ENCODE peak calls at places on chromosome 22, in five cellular contexts. I, P, N, E and H are unnamed samples.
A peak's percentile ranks its signal among the peaks of the same experiment; 100 is the strongest.

GRCh38 chr22:43273902-43274484 is 69.2 kb downstream of the SCUBE1 start:
- DNase-seq in N (peak; percentile 71), E (peak; percentile 55), P (peak; percentile 54), I (no peak), H (no peak)

GRCh38 chr22:19898831-19899567 is 42.6 kb upstream of the COMT start:
- DNase-seq in E (no peak), P (no peak), I (no peak), N (no peak), H (no peak)

GRCh38 chr22:36538529-36538928 is 9.6 kb upstream of the EIF3D start:
- DNase-seq in I (no peak), E (no peak), N (no peak), P (no peak), H (no peak)

GRCh38 chr22:36790648-36791047 is 14.7 kb upstream of the IFT27 start:
- DNase-seq in E (no peak), P (no peak), I (no peak), N (no peak), H (no peak)

GRCh38 chr22:42581762-42582716 is 28.3 kb downstream of the SERHL2 start:
- DNase-seq in N (peak; percentile 82), I (peak; percentile 45), E (peak; percentile 89), P (peak; percentile 89), H (no peak)

GRCh38 chr22:41752011-41752975 is 48.2 kb upstream of the CCDC134 start:
- DNase-seq in E (peak; percentile 40), I (no peak), P (no peak), N (no peak), H (no peak)

GRCh38 chr22:28462041-28462440 is 217.6 kb downstream of the TTC28 start:
- DNase-seq in E (no peak), P (no peak), I (no peak), N (no peak), H (no peak)

GRCh38 chr22:21828268-21828638 is 39.2 kb downstream of the MAPK1 start:
- DNase-seq in I (no peak), P (no peak), N (no peak), E (no peak), H (no peak)

GRCh38 chr22:32618461-32619140 is 144.0 kb downstream of the FBXO7 start:
- DNase-seq in I (no peak), N (peak; percentile 40), E (no peak), P (no peak), H (no peak)

GRCh38 chr22:30195245-30196140 is 51.1 kb downstream of the LIF start:
- DNase-seq in N (peak; percentile 21), E (no peak), P (no peak), I (no peak), H (no peak)

GRCh38 chr22:22598144-22598543 is 39.1 kb upstream of the PRAME start:
- DNase-seq in E (no peak), P (no peak), N (no peak), I (no peak), H (no peak)

DNA sequence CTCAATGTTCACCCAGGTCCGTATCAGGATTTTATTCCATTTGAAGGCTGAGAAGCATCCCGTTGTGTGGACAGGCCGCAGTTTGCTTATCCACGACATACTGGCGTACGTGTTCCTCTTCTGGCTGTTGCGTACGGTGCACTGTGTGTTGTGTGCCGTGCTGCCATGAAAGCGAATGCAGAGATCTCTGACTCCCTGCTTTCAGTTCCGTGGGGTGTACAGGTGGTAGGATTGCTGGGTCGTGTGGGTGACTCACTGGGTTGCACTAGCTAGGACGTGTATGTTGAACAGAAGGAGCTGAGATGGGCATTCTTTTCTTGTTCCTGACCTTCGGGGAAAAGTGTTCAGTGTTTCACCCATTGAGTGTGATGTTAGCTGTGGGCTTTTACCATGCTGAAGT is 10.3 kb downstream of the SELENOO start:
- DNase-seq in P (no peak), E (no peak), I (no peak), N (no peak), H (no peak)
- H3K27ac ChIP-seq in P (no peak overlapping the region), E (no peak overlapping the region), I (no peak overlapping the region), N (no peak overlapping the region), H (no peak overlapping the region)

GRCh38 chr22:44704159-44705021 is 2.4 kb downstream of the PRR5 start:
- DNase-seq in E (no peak), P (no peak), N (no peak), I (no peak), H (no peak)

GRCh38 chr22:44705022-44705297 is 3.0 kb downstream of the PRR5 start:
- DNase-seq in I (no peak), P (no peak), N (no peak), E (no peak), H (no peak)

GRCh38 chr22:44701824-44702478 is at the start of gene PRR5:
- DNase-seq in N (peak; percentile 95), E (peak; percentile 78), I (peak; percentile 77), P (peak; percentile 56), H (no peak)

GRCh38 chr22:44702479-44703219 is 645 bp downstream of the PRR5 start:
- DNase-seq in E (no peak), P (peak; percentile 67), I (peak; percentile 30), N (peak; percentile 45), H (peak; percentile 37)

DNA sequence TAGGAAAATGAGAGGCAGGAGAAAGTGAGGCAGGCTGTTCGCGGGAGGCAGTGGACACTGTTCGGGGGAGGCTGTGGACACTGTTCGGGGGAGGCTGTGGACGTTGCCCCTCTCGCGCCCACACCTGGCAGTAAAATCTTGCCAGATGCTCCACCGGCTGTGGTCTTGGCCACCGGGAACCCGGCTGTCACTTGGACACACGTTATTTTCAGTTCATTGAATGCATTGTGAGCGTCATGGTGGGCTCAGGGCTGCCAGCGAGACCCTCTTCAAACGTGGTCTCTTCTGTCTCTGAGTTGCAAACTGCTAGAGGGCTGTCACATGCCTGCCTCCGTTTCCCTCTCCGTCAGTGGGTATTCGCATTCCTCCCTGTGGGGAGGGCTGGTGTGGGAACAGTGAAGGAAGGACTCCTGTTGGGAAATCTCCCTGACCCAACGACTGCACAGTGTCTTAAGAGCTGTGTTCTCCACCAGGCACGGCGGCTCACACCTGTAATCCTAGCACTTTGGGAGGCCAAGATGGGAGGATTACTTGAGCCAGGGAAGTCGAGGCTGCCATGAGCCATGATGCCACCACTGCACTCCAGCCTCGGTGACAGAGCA is 1.4 kb downstream of the PRR5 start:
- DNase-seq in E (no peak), P (no peak), I (no peak), N (no peak), H (no peak)
- H3K4me3 ChIP-seq in E (no peak overlapping the region), P (peak overlapping the region; percentile 87), I (peak overlapping the region; percentile 61), N (peak overlapping the region; percentile 87), H (peak overlapping the region; percentile 85)

DNA sequence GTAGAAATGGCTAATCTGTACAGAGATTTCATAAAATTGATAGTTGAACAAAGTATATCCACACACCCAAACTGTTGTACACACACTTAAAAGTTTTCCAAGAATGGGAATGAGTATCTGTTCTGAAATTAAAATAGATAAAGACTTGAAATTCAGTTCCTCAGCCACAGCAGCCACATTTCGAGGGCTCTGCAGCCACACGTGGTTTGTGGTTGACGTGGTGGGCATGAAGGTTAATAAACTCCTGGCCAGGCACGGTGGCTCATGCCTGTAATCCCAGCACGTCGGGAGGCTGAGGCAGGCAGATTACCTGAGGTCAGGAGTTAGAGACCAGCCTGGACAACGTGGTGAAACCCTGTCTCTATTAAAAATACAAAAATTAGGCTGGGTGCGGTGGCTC is 24.0 kb downstream of the TPST2 start:
- DNase-seq in I (no peak), P (no peak), E (no peak), N (no peak), H (no peak)
- H3K27ac ChIP-seq in I (no peak overlapping the region), P (no peak overlapping the region), E (no peak overlapping the region), N (no peak overlapping the region), H (no peak overlapping the region)

GRCh38 chr22:46086577-46087335 is 63.6 kb upstream of the PPARA start:
- DNase-seq in I (peak; percentile 73), N (no peak), P (no peak), E (no peak), H (no peak)
- H3K4me3 ChIP-seq in I (peak overlapping the region; percentile 99), N (no peak overlapping the region), P (no peak overlapping the region), E (no peak overlapping the region), H (no peak overlapping the region)

GRCh38 chr22:40324468-40325305 is 21.6 kb upstream of the ADSL start:
- DNase-seq in P (no peak), N (no peak), E (no peak), I (no peak), H (no peak)
- H3K27ac ChIP-seq in P (no peak overlapping the region), N (no peak overlapping the region), E (no peak overlapping the region), I (no peak overlapping the region), H (no peak overlapping the region)

GRCh38 chr22:45211435-45211834 is 29.3 kb downstream of the KIAA0930 start:
- DNase-seq in N (no peak), I (no peak), E (no peak), P (no peak), H (no peak)

GRCh38 chr22:45210577-45211431 is 29.9 kb downstream of the KIAA0930 start:
- DNase-seq in I (no peak), P (no peak), E (no peak), N (no peak), H (peak; percentile 45)

GRCh38 chr22:45211848-45212247 is 28.8 kb downstream of the KIAA0930 start:
- DNase-seq in N (no peak), P (no peak), E (no peak), I (no peak), H (no peak)

GRCh38 chr22:45212306-45212709 is 28.4 kb downstream of the KIAA0930 start:
- DNase-seq in N (peak; percentile 88), P (peak; percentile 75), I (peak; percentile 92), E (no peak), H (no peak)

DNA sequence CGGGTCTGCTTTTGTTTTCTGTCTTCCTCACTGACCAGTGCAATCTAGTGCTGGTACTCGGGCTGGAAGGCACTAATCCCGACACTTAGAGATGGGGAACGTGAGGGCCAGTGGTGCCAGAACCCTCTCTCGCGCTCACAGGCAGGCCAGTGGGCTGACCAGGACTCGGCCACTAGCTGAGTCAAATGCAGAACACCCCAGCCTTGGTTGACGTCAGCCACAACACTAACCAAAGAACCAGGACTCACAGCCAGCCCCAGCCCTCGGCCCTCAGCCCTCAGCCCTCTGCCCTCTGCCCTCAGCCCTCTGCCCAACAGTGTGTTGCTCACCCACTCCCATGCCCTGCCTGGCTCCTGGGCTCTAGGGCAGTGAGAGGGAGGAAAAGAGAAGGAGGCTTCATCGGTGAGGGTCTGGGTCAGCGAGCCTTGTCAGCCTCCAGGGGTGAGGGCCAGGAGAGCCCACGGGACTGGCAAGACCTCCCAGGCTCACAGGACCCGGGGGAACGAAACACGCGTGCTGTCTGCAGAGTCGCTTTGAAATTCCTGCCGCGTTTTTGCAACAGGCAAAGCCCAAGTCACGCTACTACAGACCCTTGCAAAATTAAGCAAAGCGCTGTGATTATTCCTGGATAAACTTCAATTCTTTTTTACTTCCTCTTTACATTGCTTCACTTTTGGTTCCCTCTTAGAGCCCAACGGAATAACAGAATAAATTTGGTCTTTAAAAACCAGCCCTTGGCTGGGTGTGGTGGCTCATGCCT is 27.5 kb downstream of the KIAA0930 start:
- DNase-seq in N (peak; percentile 48), P (no peak), I (peak; percentile 69), E (no peak), H (no peak)
- H3K4me3 ChIP-seq in N (no peak overlapping the region), P (peak overlapping the region; percentile 33), I (peak overlapping the region; percentile 37), E (no peak overlapping the region), H (peak overlapping the region; percentile 76)

DNA sequence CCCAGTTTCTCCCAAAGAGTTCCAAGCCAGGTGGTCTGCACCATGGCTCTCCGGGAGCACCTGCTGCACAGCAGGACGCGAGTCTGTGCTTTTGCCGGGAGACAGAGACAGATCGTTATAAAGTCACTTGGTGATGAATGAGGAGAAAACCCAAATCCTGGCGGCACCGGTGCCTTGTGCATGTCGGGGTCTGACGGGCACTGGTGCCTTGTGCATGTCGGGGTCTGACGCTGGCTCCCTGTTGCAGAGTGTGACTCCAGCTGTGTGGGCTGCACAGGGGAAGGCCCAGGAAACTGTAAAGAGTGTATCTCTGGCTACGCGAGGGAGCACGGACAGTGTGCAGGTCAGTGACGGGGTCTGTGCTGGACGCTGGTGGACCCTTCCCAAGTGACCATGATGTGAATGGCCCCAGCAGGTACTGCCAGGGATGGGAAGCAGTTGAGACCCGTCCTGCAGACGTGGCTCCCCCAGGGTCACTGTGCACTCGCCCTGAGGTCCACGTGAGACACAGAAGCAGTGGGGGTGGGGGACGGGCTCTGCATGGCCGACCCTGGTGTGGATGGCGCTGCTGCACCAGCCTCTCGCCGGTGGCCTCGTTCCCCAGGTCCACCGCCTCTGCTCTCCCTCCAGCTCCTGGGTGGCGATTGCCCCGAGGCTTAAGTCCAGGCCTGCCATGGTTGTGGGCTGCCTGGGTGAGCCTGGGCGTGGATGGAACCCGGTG is 5.8 kb downstream of the CRELD2 start:
- DNase-seq in P (no peak), E (no peak), N (no peak), I (no peak), H (no peak)
- H3K27ac ChIP-seq in P (peak overlapping the region; percentile 63), E (no peak overlapping the region), N (no peak overlapping the region), I (no peak overlapping the region), H (peak overlapping the region; percentile 92)